ENCODE peak calls at places on chromosomes 16 and 17, in ten cellular contexts. P is transverse colon, G is astrocyte, B is neural progenitor cell, N is PC-9, R is uterus, Z is PC-3, Q is WERI-Rb-1, D is cardiac muscle cell, J is sigmoid colon. E is an unnamed sample.

GRCh38 chr17:76523084-76524037 is 14.1 kb downstream of the CYGB start:
- DNase-seq in P (peak; percentile 83), G (no peak), B (peak; percentile 86), N (no peak), R (peak; percentile 79), Z (peak; percentile 88), Q (peak; percentile 86), D (peak; percentile 62), J (peak; percentile 85), E (peak; percentile 85)

GRCh38 chr16:77374384-77374783 is 60.5 kb downstream of the ADAMTS18 start:
- DNase-seq in P (no peak), G (no peak), B (no peak), N (peak; percentile 66), R (no peak), Z (peak; percentile 59), Q (no peak), D (no peak), J (no peak), E (no peak)

GRCh38 chr16:67342616-67343015 is 16.0 kb downstream of the LRRC36 start:
- DNase-seq in P (no peak), G (no peak), B (no peak), N (no peak), R (no peak), Z (no peak), Q (peak; percentile 14), D (no peak), J (no peak), E (no peak)

GRCh38 chr16:68450741-68451140 is 2.4 kb upstream of the SMPD3 start:
- DNase-seq in P (no peak), G (no peak), B (no peak), N (no peak), R (no peak), Z (peak; percentile 30), Q (peak; percentile 66), D (no peak), J (no peak), E (no peak)

GRCh38 chr17:50170662-50171370 is 5.0 kb downstream of the SGCA start:
- DNase-seq in P (no peak), G (no peak), B (no peak), N (peak; percentile 97), R (no peak), Z (peak; percentile 85), Q (no peak), D (no peak), J (no peak), E (no peak)

GRCh38 chr17:44350733-44351226 is 5.7 kb downstream of the GRN start:
- DNase-seq in P (peak; percentile 71), G (peak; percentile 18), B (peak; percentile 80), N (no peak), R (peak; percentile 47), Z (peak; percentile 78), Q (peak; percentile 88), D (peak; percentile 62), J (no peak), E (peak; percentile 66)

GRCh38 chr17:15157051-15157450 is 108.1 kb downstream of the PMP22 start:
- DNase-seq in P (no peak), G (no peak), B (no peak), N (no peak), R (no peak), Z (no peak), Q (no peak), D (peak; percentile 11), J (no peak), E (no peak)

GRCh38 chr17:7228920-7229319 is 5.4 kb downstream of the DVL2 start:
- DNase-seq in P (no peak), G (no peak), B (no peak), N (no peak), R (no peak), Z (no peak), Q (no peak), D (no peak), J (no peak), E (no peak)

GRCh38 chr17:72208832-72209231 is 88.0 kb downstream of the SOX9 start:
- DNase-seq in P (no peak), G (no peak), B (no peak), N (no peak), R (no peak), Z (no peak), Q (no peak), D (no peak), J (no peak), E (no peak)

GRCh38 chr17:72206376-72206775 is 85.6 kb downstream of the SOX9 start:
- DNase-seq in P (no peak), G (no peak), B (no peak), N (no peak), R (no peak), Z (no peak), Q (no peak), D (no peak), J (no peak), E (no peak)

DNA sequence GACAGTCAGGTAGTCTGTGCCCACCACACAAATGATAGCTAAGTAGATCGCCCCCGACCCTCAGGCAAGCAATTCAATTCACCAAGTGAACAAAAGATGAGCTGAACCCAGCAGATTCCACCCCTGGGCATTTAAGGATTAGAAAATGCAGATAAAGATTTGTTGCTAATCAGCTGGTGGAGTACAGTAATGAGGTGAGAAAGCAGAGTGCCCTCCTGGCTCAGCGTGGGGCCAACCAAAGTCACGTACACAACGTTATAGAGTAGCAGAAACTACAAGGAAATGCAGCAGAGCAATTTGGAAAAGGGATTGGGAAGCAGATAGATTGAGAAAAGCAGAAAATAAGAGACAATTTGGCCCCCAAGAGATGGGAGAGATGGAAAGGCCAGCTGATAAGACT is 91.2 kb downstream of the SOX9 start:
- DNase-seq in P (no peak), G (no peak), B (no peak), N (no peak), R (no peak), Z (no peak), Q (no peak), D (no peak), J (no peak), E (no peak)
- TF ChIP-seq CTCF in P (no peak), G (no peak), B (no peak), N (no peak), R (no peak), Z (no peak), Q (no peak), D (no peak), J (no peak), E (no peak)

GRCh38 chr17:37598145-37598544 is 11.1 kb downstream of the SYNRG start:
- DNase-seq in P (no peak), G (no peak), B (no peak), N (no peak), R (no peak), Z (no peak), Q (no peak), D (no peak), J (no peak), E (no peak)
- H3K36me3 ChIP-seq in P (peaks cover 42% of the 10 kb centered on the region), G (peaks cover 22% of the 10 kb centered on the region), B (peaks cover 11% of the 10 kb centered on the region), N (peaks cover 13% of the 10 kb centered on the region), R (no peaks in the 10 kb centered on the region), Z (no peaks in the 10 kb centered on the region), Q (peaks cover 40% of the 10 kb centered on the region), D (peaks cover 23% of the 10 kb centered on the region), J (no peaks in the 10 kb centered on the region), E (no peaks in the 10 kb centered on the region)

GRCh38 chr16:57660715-57661463 is 7.2 kb upstream of the ADGRG3 start:
- DNase-seq in P (no peak), G (no peak), B (no peak), N (no peak), R (no peak), Z (no peak), Q (no peak), D (no peak), J (no peak), E (no peak)

GRCh38 chr16:57657228-57657627 is 10.9 kb upstream of the ADGRG3 start:
- DNase-seq in P (no peak), G (no peak), B (no peak), N (no peak), R (no peak), Z (no peak), Q (no peak), D (no peak), J (no peak), E (no peak)

GRCh38 chr16:57661510-57661909 is 6.6 kb upstream of the ADGRG3 start:
- DNase-seq in P (no peak), G (no peak), B (no peak), N (no peak), R (no peak), Z (no peak), Q (no peak), D (no peak), J (no peak), E (no peak)

GRCh38 chr16:57658130-57658877 is 9.8 kb upstream of the ADGRG3 start:
- DNase-seq in P (no peak), G (no peak), B (no peak), N (no peak), R (no peak), Z (no peak), Q (no peak), D (no peak), J (no peak), E (no peak)

GRCh38 chr16:57658878-57659674 is 9.0 kb upstream of the ADGRG3 start:
- DNase-seq in P (no peak), G (no peak), B (no peak), N (no peak), R (no peak), Z (no peak), Q (no peak), D (no peak), J (no peak), E (no peak)
- H3K27ac ChIP-seq in P (no peak overlapping the region), G (no peak overlapping the region), B (no peak overlapping the region), N (no peak overlapping the region), R (no peak overlapping the region), Z (no peak overlapping the region), Q (no peak overlapping the region), D (no peak overlapping the region), J (no peak overlapping the region), E (no peak overlapping the region)

GRCh38 chr17:628507-628941 is 86.1 kb downstream of the VPS53 start:
- DNase-seq in P (no peak), G (peak; percentile 41), B (no peak), N (no peak), R (peak; percentile 45), Z (no peak), Q (no peak), D (peak; percentile 21), J (peak; percentile 81), E (no peak)

GRCh38 chr17:623121-623520 is 91.5 kb downstream of the VPS53 start:
- DNase-seq in P (no peak), G (no peak), B (no peak), N (no peak), R (no peak), Z (no peak), Q (no peak), D (no peak), J (no peak), E (no peak)

GRCh38 chr17:624341-624860 is 90.2 kb downstream of the VPS53 start:
- DNase-seq in P (no peak), G (no peak), B (no peak), N (no peak), R (no peak), Z (no peak), Q (no peak), D (no peak), J (no peak), E (no peak)

GRCh38 chr17:628089-628488 is 86.5 kb downstream of the VPS53 start:
- DNase-seq in P (no peak), G (no peak), B (no peak), N (no peak), R (no peak), Z (no peak), Q (no peak), D (no peak), J (no peak), E (no peak)

DNA sequence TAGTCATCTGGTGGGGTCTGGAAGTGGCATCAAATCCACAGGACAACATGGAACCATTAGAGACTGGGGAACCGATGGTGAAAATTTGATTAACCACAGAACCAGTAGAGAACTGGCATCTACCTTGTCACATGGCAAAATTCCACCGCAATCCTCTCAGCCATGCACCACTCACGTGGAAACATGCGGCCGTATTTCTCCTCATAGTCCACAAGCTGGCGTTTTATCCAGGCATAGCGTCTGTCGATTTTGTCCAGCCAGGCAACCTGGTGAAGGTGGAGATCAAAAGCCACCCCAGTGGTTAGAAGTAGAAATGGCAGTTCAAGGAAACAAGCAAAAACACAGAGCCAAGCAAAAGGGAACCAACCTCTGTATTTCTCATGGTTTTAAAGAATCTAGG is 87.6 kb downstream of the VPS53 start:
- DNase-seq in P (no peak), G (no peak), B (no peak), N (no peak), R (no peak), Z (no peak), Q (no peak), D (no peak), J (no peak), E (no peak)
- TF ChIP-seq CTCF in P (no peak), G (no peak), B (no peak), N (peak; percentile 23), R (no peak), Z (no peak), Q (peak; percentile 15), D (no peak), J (no peak), E (no peak)